ENCODE peak calls at places on chromosomes 3 and 15, in five cellular contexts. P is H9, L is IMR-90, Z is MM.1S, O is HCT116. F is an unnamed sample.
A peak's percentile ranks its signal among the peaks of the same experiment; 100 is the strongest.

GRCh38 chr15:101675796-101676582 is 23.8 kb upstream of the TM2D3 start:
- DNase-seq in Z (no peak), O (no peak), L (peak; percentile 89), P (peak; percentile 47), F (peak; percentile 83)

GRCh38 chr15:101451192-101451799 is 38.2 kb downstream of the PCSK6 start:
- DNase-seq in P (no peak), Z (no peak), L (no peak), O (no peak), F (no peak)

GRCh38 chr3:150307862-150308261 is 100.2 kb upstream of the TSC22D2 start:
- DNase-seq in L (no peak), O (no peak), P (no peak), Z (no peak), F (no peak)

GRCh38 chr3:11155341-11156025 is 1.2 kb downstream of the HRH1 start:
- DNase-seq in P (peak; percentile 87), O (peak; percentile 47), L (peak; percentile 89), Z (no peak), F (peak; percentile 95)

GRCh38 chr3:126889276-126890201 is 93.4 kb upstream of the PLXNA1 start:
- DNase-seq in O (no peak), Z (no peak), P (no peak), L (no peak), F (peak; percentile 41)

GRCh38 chr3:14534379-14535191 is 5.6 kb downstream of the GRIP2 start:
- DNase-seq in Z (no peak), O (no peak), L (no peak), P (peak; percentile 85), F (peak; percentile 80)

GRCh38 chr3:163043074-163043473 is 1546.5 kb downstream of the OTOL1 start:
- DNase-seq in L (peak; percentile 19), P (no peak), O (peak; percentile 18), Z (no peak), F (peak; percentile 72)

GRCh38 chr3:53114011-53114400 is 16.2 kb downstream of the RFT1 start:
- DNase-seq in P (peak; percentile 81), L (peak; percentile 78), Z (peak; percentile 77), O (peak; percentile 54), F (peak; percentile 91)

GRCh38 chr15:92503458-92503857 is 109.8 kb downstream of the ST8SIA2 start:
- DNase-seq in L (no peak), Z (no peak), O (no peak), P (no peak), F (no peak)

GRCh38 chr3:12796171-12797123 is at the start of gene CAND2:
- DNase-seq in Z (no peak), P (peak; percentile 56), O (no peak), L (peak; percentile 37), F (peak; percentile 94)

GRCh38 chr3:85709483-85709882 is 750.7 kb downstream of the CADM2 start:
- DNase-seq in Z (no peak), P (no peak), L (no peak), O (no peak), F (no peak)

GRCh38 chr15:99181544-99181943 is 67.8 kb downstream of the TTC23 start:
- DNase-seq in O (no peak), P (no peak), Z (no peak), L (no peak), F (peak; percentile 42)

GRCh38 chr3:153166206-153166605 is 4.2 kb downstream of the RAP2B start:
- DNase-seq in Z (no peak), O (no peak), P (no peak), L (peak; percentile 33), F (no peak)

GRCh38 chr15:38555686-38556334 is 8.8 kb downstream of the RASGRP1 start:
- DNase-seq in L (peak; percentile 95), Z (no peak), O (no peak), P (no peak), F (peak; percentile 63)

DNA sequence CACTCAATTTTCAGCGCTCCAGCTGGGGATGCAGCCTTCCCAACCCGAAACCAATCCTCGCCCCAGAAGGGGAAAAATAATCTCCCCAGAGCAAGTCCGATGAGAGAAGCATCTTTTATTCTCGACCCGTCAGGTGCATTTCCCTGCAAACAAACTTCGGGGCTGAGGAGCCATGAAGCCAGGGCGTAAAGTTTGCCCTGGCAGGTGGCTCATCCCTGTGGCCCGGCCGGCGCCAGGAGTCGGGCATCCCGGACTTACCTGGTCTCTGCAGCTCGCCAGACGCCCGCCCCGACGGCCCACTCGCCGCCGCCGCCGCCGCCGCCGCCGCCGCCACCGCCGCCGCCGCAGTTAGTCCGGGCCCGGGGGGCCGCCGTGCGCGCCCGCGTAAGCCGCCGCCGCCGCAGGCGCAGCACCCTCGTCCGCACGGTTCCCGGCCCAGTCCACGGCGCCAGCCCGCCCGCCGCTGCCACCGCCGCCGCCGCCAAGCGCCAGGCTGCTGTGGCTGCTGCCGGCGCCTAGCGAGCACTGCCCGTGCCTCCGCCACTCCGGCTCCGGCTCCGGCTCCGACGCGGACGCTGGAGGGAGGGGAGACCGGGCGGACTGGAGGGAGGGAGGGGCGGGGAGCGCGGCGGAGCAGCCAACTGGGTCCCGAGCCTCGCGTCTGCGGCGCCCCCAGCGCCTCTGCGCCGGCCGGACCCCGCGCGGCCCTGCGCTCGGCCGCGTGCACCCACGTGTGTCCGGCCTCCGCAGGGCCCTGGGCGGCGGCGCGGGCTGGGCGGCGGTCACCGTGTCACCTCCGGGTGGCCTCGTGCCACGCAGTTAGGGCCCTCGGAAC is at the start of gene CNTN3:
- DNase-seq in P (peak; percentile 62), Z (no peak), L (peak; percentile 49), O (no peak), F (peak; percentile 41)
- H3K4me2 ChIP-seq in P (peak within 1 kb of the TSS; percentile 86), Z (no peak within 1 kb of the TSS), L (peak within 1 kb of the TSS; percentile 96), O (no peak within 1 kb of the TSS), F (no peak within 1 kb of the TSS)

DNA sequence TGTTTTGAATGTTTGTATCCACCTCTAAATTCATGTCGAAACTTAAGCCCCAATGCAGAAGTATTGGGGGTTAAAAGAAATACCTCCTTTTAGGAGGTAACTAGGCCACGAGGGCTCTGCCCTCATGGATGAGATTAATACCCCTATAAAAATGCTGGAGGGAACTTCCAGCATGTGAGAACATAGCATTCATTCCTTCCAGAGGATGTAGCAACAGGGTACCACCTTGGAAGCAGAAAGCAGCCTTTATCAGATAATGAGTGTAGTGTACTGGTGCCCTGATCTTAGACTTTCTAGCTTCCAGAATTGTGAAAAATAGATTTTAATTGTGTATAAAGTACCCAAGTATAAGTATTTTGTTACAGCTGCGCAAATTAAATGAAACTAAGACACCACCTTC is 353.4 kb upstream of the MANF start:
- DNase-seq in P (no peak), O (no peak), L (no peak), Z (no peak), F (no peak)
- H3K4me2 ChIP-seq in P (no peak overlapping the region), O (no peak overlapping the region), L (no peak overlapping the region), Z (no peak overlapping the region), F (no peak overlapping the region)

DNA sequence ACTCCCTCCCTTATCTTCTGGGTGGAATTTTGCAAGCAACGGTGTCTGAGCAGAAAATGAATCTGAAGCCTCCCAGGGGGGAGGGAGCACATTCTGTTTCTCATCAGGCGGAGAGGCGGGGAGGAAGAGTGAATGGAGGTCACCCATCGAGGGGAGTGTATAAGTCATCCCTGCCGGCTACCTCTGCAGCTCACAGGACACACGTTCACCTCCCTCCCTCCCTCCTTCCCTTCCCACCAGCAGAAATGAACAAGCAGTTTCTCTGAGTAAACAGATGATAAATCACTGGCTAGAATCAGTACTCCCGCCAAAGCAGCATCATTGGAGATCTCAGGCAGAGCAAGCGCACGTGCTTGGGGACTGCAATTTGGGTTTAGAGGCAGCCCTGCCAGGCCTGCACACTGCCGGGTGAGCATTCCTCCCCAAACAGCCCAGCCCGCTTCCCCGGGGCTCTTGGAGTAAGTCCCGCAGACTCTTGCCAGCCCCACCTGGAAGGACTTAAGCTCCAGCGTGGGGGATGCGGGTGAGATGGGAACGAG is 38.3 kb downstream of the CPN2 start:
- DNase-seq in P (no peak), L (peak; percentile 49), O (no peak), Z (no peak), F (peak; percentile 61)
- H3K4me2 ChIP-seq in P (no peak overlapping the region), L (peak overlapping the region; percentile 29), O (no peak overlapping the region), Z (no peak overlapping the region), F (no peak overlapping the region)

GRCh38 chr3:142065932-142066331 is 83.4 kb downstream of the TFDP2 start:
- DNase-seq in Z (no peak), P (no peak), O (no peak), L (no peak), F (no peak)
- H3K4me2 ChIP-seq in Z (no peak overlapping the region), P (peak overlapping the region; percentile 34), O (no peak overlapping the region), L (no peak overlapping the region), F (no peak overlapping the region)

GRCh38 chr3:102036015-102036414 is 186.7 kb downstream of the NFKBIZ start:
- DNase-seq in P (no peak), Z (no peak), L (no peak), O (no peak), F (no peak)
- H3K4me2 ChIP-seq in P (no peak overlapping the region), Z (no peak overlapping the region), L (no peak overlapping the region), O (no peak overlapping the region), F (no peak overlapping the region)

GRCh38 chr3:178826437-178827010 is 245.1 kb downstream of the ZMAT3 start:
- DNase-seq in Z (peak; percentile 86), O (no peak), L (no peak), P (no peak), F (no peak)
- H3K4me2 ChIP-seq in Z (peak overlapping the region; percentile 60), O (no peak overlapping the region), L (no peak overlapping the region), P (no peak overlapping the region), F (no peak overlapping the region)

GRCh38 chr3:66344846-66345578 is 124.2 kb downstream of the SLC25A26 start:
- DNase-seq in L (no peak), Z (no peak), P (no peak), O (no peak), F (no peak)
- H3K4me2 ChIP-seq in L (no peak overlapping the region), Z (no peak overlapping the region), P (no peak overlapping the region), O (no peak overlapping the region), F (no peak overlapping the region)

GRCh38 chr15:96086164-96086563 is 244.3 kb upstream of the NR2F2 start:
- DNase-seq in Z (no peak), P (no peak), O (no peak), L (no peak), F (no peak)

GRCh38 chr15:96093063-96093462 is 237.4 kb upstream of the NR2F2 start:
- DNase-seq in O (no peak), L (peak; percentile 40), Z (no peak), P (no peak), F (no peak)

GRCh38 chr15:96088592-96088991 is 241.9 kb upstream of the NR2F2 start:
- DNase-seq in P (no peak), L (peak; percentile 37), Z (no peak), O (no peak), F (no peak)

GRCh38 chr15:96089396-96090058 is 241.0 kb upstream of the NR2F2 start:
- DNase-seq in Z (no peak), L (no peak), O (no peak), P (no peak), F (no peak)

DNA sequence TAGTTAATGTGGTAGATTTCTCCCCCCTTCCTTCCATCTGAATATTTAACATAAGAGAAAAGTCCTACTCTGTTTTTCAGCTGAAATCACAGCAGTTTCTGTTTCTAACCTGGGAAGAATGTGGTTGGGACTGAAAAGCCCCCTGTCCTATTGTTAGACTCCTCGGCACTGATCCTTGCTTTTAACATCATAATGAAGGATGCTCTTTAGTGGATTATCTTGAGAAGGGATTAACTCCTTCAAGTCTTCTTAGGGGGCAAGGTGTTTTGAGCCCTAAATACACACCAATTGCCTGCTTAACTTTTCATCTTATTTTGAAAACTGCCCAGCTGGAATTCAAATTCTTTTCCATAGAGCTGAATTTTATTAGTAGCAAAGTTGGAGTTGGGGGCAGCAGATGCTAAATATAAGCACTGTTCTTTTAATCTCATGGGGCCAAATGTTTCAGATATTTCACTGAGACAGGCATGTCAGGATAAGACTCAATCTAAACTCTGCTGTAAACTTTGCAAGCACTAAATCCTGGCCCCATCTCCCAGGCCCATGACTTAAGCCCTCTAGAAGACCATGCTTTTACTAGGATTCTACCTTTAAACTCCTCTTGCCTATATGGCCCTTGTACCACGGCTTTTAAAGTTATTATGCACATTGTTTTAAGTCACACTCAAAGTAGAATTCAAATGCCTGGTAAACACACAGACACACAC is 243.2 kb upstream of the NR2F2 start:
- DNase-seq in L (no peak), P (peak; percentile 44), Z (peak; percentile 33), O (no peak), F (no peak)
- H3K4me2 ChIP-seq in L (peak overlapping the region; percentile 57), P (no peak overlapping the region), Z (peak overlapping the region; percentile 61), O (no peak overlapping the region), F (no peak overlapping the region)

GRCh38 chr15:58292761-58293175 is 139.0 kb upstream of the LIPC start:
- DNase-seq in O (no peak), L (peak; percentile 28), P (no peak), Z (peak; percentile 84), F (no peak)
- H3K4me2 ChIP-seq in O (no peak overlapping the region), L (no peak overlapping the region), P (no peak overlapping the region), Z (peak overlapping the region; percentile 0), F (no peak overlapping the region)

F was measured in osteoblast.